ENCODE peak calls at places on chromosomes 13 and 19, in ten cellular contexts. J is neural progenitor cell; I is HFF-Myc; Y is caudate nucleus; M is GM18507; X is stimulated activated CD4-positive, alpha-beta T cell treated with anti-CD3 and anti-CD28 coated beads, Interleukin-4, amount 100 ng/mL, for 48 hours; V is activated CD8-positive, alpha-beta memory T cell treated with anti-CD3 and anti-CD28 coated beads for 4 hours; L is H7; Z is left cardiac atrium; K is GM12865. U is an unnamed sample.

GRCh38 chr13:99269627-99270252 is 11.6 kb upstream of the GPR18 start:
- DNase-seq in V (peak), K (peak), Z (no peak), X (no peak), M (no peak), I (no peak), Y (no peak), L (no peak), J (peak), U (no peak)

GRCh38 chr13:39452412-39452811 is 150.6 kb downstream of the LHFPL6 start:
- DNase-seq in Z (no peak), I (no peak), Y (no peak), J (no peak), K (no peak), L (no peak), M (no peak), V (no peak), X (no peak), U (no peak)

GRCh38 chr19:19203012-19203856 is at the start of gene NR2C2AP:
- DNase-seq in Y (peak), X (peak), V (peak), J (peak), L (peak), Z (peak), I (peak), K (peak), M (peak), U (peak)

GRCh38 chr19:7636691-7637373 is at the start of gene STXBP2:
- DNase-seq in X (peak), Z (peak), J (peak), I (no peak), L (peak), Y (no peak), V (peak), M (peak), K (peak), U (peak)

GRCh38 chr19:18340990-18341868 is 831 bp downstream of the PGPEP1 start:
- DNase-seq in I (no peak), Z (peak), K (peak), V (peak), J (peak), M (peak), Y (peak), X (peak), L (peak), U (peak)

GRCh38 chr13:84126671-84127171 is 244.4 kb upstream of the SLITRK1 start:
- DNase-seq in L (no peak), J (no peak), Y (no peak), I (no peak), V (no peak), K (peak), M (no peak), X (no peak), Z (no peak), U (no peak)

GRCh38 chr13:111586291-111586690 is 265.8 kb downstream of the TEX29 start:
- DNase-seq in X (no peak), V (no peak), M (no peak), L (no peak), K (no peak), J (no peak), Y (no peak), I (no peak), Z (no peak), U (no peak)

GRCh38 chr13:48194392-48194754 is 38.6 kb upstream of the ITM2B start:
- DNase-seq in V (no peak), I (no peak), Z (no peak), M (no peak), K (peak), J (no peak), L (no peak), Y (no peak), X (no peak), U (no peak)

GRCh38 chr13:109680288-109680687 is 106.1 kb downstream of the IRS2 start:
- DNase-seq in L (no peak), Z (no peak), J (no peak), Y (no peak), M (no peak), K (no peak), X (no peak), I (no peak), V (no peak), U (no peak)

U was measured in T-helper 22 cell.